ENCODE peak calls at places on chromosomes 3 and 15, in seven cellular contexts. H is fibroblast of the aortic adventitia; R is iris pigment epithelial cell; P is heart left ventricle; W is putamen; S is breast epithelium; B is CD4-positive, alpha-beta memory T cell. T is an unnamed sample.

GRCh38 chr3:58203541-58203940 is 7.2 kb downstream of the DNASE1L3 start:
- DNase-seq in S (no peak), P (no peak), H (no peak), W (no peak), R (no peak), B (no peak), T (no peak)

GRCh38 chr15:70339551-70340517 is 242.1 kb upstream of the TLE3 start:
- DNase-seq in W (no peak), B (no peak), R (peak), P (no peak), S (no peak), H (no peak), T (no peak)

GRCh38 chr3:197555281-197556261 is at the start of gene BDH1:
- DNase-seq in R (no peak), H (no peak), S (no peak), B (peak), W (no peak), P (peak), T (no peak)

GRCh38 chr3:155944081-155944480 is 73.6 kb downstream of the GMPS start:
- DNase-seq in S (no peak), B (no peak), W (no peak), P (no peak), R (peak), H (no peak), T (no peak)

GRCh38 chr3:168620854-168621253 is 525.1 kb upstream of the GOLIM4 start:
- DNase-seq in S (no peak), P (no peak), W (peak), H (no peak), R (peak), B (no peak), T (no peak)

GRCh38 chr15:45546789-45547188 is 24.2 kb upstream of the SLC30A4 start:
- DNase-seq in B (no peak), S (no peak), W (no peak), H (no peak), R (no peak), P (no peak), T (no peak)

GRCh38 chr15:62549345-62549970 is 384.4 kb upstream of the C2CD4B start:
- DNase-seq in H (peak), W (no peak), P (no peak), S (no peak), R (peak), B (no peak), T (no peak)

GRCh38 chr15:68833734-68834334 is 13.1 kb upstream of the ANP32A start:
- DNase-seq in H (no peak), W (no peak), P (no peak), B (peak), S (no peak), R (no peak), T (no peak)

GRCh38 chr15:40155270-40155910 is 5.5 kb upstream of the BUB1B start:
- DNase-seq in S (peak), P (no peak), H (no peak), R (no peak), W (no peak), B (no peak), T (no peak)

GRCh38 chr3:21673393-21673792 is 77.6 kb downstream of the ZNF385D start:
- DNase-seq in S (no peak), H (no peak), R (no peak), P (no peak), B (no peak), W (no peak), T (no peak)

GRCh38 chr15:25059698-25060471 is 105.1 kb downstream of the SNRPN start:
- DNase-seq in H (no peak), R (no peak), P (no peak), B (no peak), S (no peak), W (no peak), T (peak)

GRCh38 chr3:134299185-134299887 is 48.7 kb upstream of the RYK start:
- DNase-seq in S (no peak), W (no peak), P (no peak), H (peak), B (no peak), R (peak), T (no peak)

GRCh38 chr3:144181062-144181461 is 209.4 kb downstream of the DIPK2A start:
- DNase-seq in R (no peak), S (no peak), P (no peak), B (no peak), H (no peak), W (no peak), T (no peak)

GRCh38 chr15:67149859-67150824 is 84.7 kb downstream of the SMAD3 start:
- DNase-seq in B (no peak), P (peak), H (peak), W (no peak), R (peak), S (no peak), T (no peak)

GRCh38 chr3:85890043-85890555 is 931.3 kb downstream of the CADM2 start:
- DNase-seq in P (no peak), R (no peak), B (no peak), S (no peak), H (no peak), W (no peak), T (no peak)

GRCh38 chr3:4645468-4645867 is 152.3 kb downstream of the ITPR1 start:
- DNase-seq in R (no peak), S (no peak), W (no peak), P (no peak), B (peak), H (no peak), T (no peak)

GRCh38 chr15:65195542-65196026 is 10.4 kb upstream of the CLPX start:
- DNase-seq in P (no peak), S (no peak), H (peak), R (no peak), B (no peak), W (no peak), T (no peak)

GRCh38 chr15:43876872-43877271 is 50.1 kb downstream of the WDR76 start:
- DNase-seq in R (no peak), B (no peak), W (no peak), P (no peak), S (no peak), H (no peak), T (peak)

GRCh38 chr3:142489572-142490323 is 41.9 kb upstream of the XRN1 start:
- DNase-seq in B (no peak), W (no peak), P (no peak), S (no peak), R (peak), H (no peak), T (no peak)

GRCh38 chr3:41274944-41275668 is 75.8 kb downstream of the CTNNB1 start:
- DNase-seq in H (peak), W (no peak), B (no peak), S (no peak), R (peak), P (no peak), T (no peak)

GRCh38 chr3:49602877-49603411 is 48.7 kb downstream of the BSN start:
- DNase-seq in W (no peak), H (no peak), P (no peak), R (no peak), B (peak), S (no peak), T (no peak)

GRCh38 chr3:10286596-10287295 is 6.0 kb downstream of the GHRL start:
- DNase-seq in R (peak), S (no peak), B (peak), P (no peak), H (peak), W (peak), T (no peak)

GRCh38 chr15:77493324-77493907 is 72.7 kb downstream of the HMG20A start:
- DNase-seq in B (no peak), P (no peak), H (no peak), R (peak), S (no peak), W (no peak), T (no peak)

GRCh38 chr3:126081618-126082333 is 2.1 kb downstream of the SLC41A3 start:
- DNase-seq in R (peak), S (peak), H (peak), P (no peak), B (peak), W (no peak), T (no peak)

GRCh38 chr3:140854961-140855360 is 86.7 kb upstream of the SLC25A36 start:
- DNase-seq in B (no peak), P (no peak), S (no peak), W (no peak), R (no peak), H (no peak), T (no peak)

GRCh38 chr3:73143821-73144237 is 82.4 kb downstream of the EBLN2 start:
- DNase-seq in B (no peak), S (no peak), W (no peak), P (no peak), H (peak), R (peak), T (no peak)

GRCh38 chr3:123027292-123028232 is at the start of gene SEMA5B:
- DNase-seq in S (no peak), P (peak), W (peak), H (no peak), B (peak), R (peak), T (no peak)

GRCh38 chr15:40054746-40055575 is 16.0 kb upstream of the SRP14 start:
- DNase-seq in H (peak), B (peak), R (peak), P (peak), S (no peak), W (no peak), T (peak)

GRCh38 chr3:10738688-10739372 is 77.2 kb upstream of the SLC6A11 start:
- DNase-seq in B (peak), W (peak), P (peak), R (peak), S (peak), H (peak), T (no peak)

GRCh38 chr3:159830523-159831151 is 158.0 kb upstream of the IL12A start:
- DNase-seq in P (no peak), H (peak), R (peak), W (no peak), B (no peak), S (no peak), T (no peak)

GRCh38 chr15:31440754-31441298 is 114.2 kb downstream of the KLF13 start:
- DNase-seq in W (peak), S (no peak), H (peak), P (peak), R (peak), B (peak), T (peak)

GRCh38 chr3:156150434-156151066 is 30.2 kb downstream of the KCNAB1 start:
- DNase-seq in R (peak), W (peak), S (peak), H (peak), P (no peak), B (peak), T (no peak)

GRCh38 chr3:183033746-183034145 is 53.4 kb upstream of the DCUN1D1 start:
- DNase-seq in R (peak), S (no peak), B (no peak), H (peak), W (no peak), P (no peak), T (no peak)

GRCh38 chr3:150555859-150556436 is 9.4 kb downstream of the EIF2A start:
- DNase-seq in S (no peak), R (no peak), W (no peak), B (no peak), P (no peak), H (no peak), T (no peak)